ENCODE peak calls at places on chromosomes 16 and 17, in seven cellular contexts. Z is IMR-90; N is stimulated activated CD4-positive, alpha-beta T cell treated with anti-CD3 and anti-CD28 coated beads, Interleukin-2, amount 100 ng/mL, for 48 hours; F is stimulated activated CD8-positive, alpha-beta memory T cell treated with anti-CD3 and anti-CD28 coated beads, Interleukin-15, amount 100 ng/mL, for 24 hours; B is BJ; G is pancreas; R is keratinocyte. L is an unnamed sample.

GRCh38 chr16:8931864-8932263 is 31.8 kb downstream of the USP7 start:
- DNase-seq in R (no peak), B (no peak), N (peak; percentile 41), Z (peak; percentile 68), F (peak; percentile 18), G (no peak), L (peak; percentile 67)

GRCh38 chr16:3695610-3696369 is 21.5 kb downstream of the TRAP1 start:
- DNase-seq in F (no peak), B (no peak), G (peak; percentile 84), R (no peak), N (no peak), Z (no peak), L (no peak)

GRCh38 chr16:57667526-57668258 is 414 bp upstream of the ADGRG3 start:
- DNase-seq in G (peak; percentile 56), R (no peak), B (no peak), Z (peak; percentile 38), F (no peak), N (no peak), L (peak; percentile 59)

GRCh38 chr17:47703191-47703591 is 9.2 kb downstream of the TBKBP1 start:
- DNase-seq in R (no peak), B (no peak), F (no peak), N (no peak), G (peak; percentile 69), Z (no peak), L (no peak)

GRCh38 chr16:72198021-72198420 is 26.1 kb upstream of the PMFBP1 start:
- DNase-seq in Z (peak; percentile 80), B (peak; percentile 37), G (no peak), F (no peak), R (no peak), N (no peak), L (peak; percentile 80)

GRCh38 chr17:33750943-33751701 is 458.0 kb upstream of the ASIC2 start:
- DNase-seq in G (peak; percentile 84), B (peak; percentile 5), F (peak; percentile 50), N (peak; percentile 69), Z (peak; percentile 42), R (peak; percentile 7), L (peak; percentile 47)

GRCh38 chr17:63035271-63035670 is 69.2 kb downstream of the TANC2 start:
- DNase-seq in F (no peak), B (no peak), G (no peak), R (peak; percentile 30), N (no peak), Z (peak; percentile 90), L (no peak)

GRCh38 chr17:45338996-45339535 is 22.2 kb upstream of the MAP3K14 start:
- DNase-seq in R (no peak), Z (no peak), F (no peak), G (no peak), B (no peak), N (no peak), L (no peak)

GRCh38 chr16:9135797-9136196 is 44.4 kb downstream of the HAPSTR1 start:
- DNase-seq in G (no peak), N (no peak), F (no peak), R (no peak), Z (no peak), B (no peak), L (no peak)

GRCh38 chr17:29930399-29931010 is 477 bp upstream of the SSH2 start:
- DNase-seq in B (no peak), R (no peak), N (no peak), F (no peak), Z (peak; percentile 41), G (no peak), L (no peak)

GRCh38 chr16:11677451-11677951 is 9.2 kb downstream of the SNN start:
- DNase-seq in Z (peak; percentile 69), F (no peak), B (no peak), N (no peak), G (no peak), R (no peak), L (peak; percentile 22)

GRCh38 chr17:17712268-17712924 is 31.1 kb downstream of the RAI1 start:
- DNase-seq in Z (peak; percentile 97), B (peak; percentile 76), F (no peak), G (no peak), N (no peak), R (no peak), L (peak; percentile 100)

GRCh38 chr17:68526548-68526947 is 14.3 kb downstream of the PRKAR1A start:
- DNase-seq in R (no peak), G (no peak), B (no peak), N (no peak), Z (no peak), F (no peak), L (no peak)

GRCh38 chr16:17803625-17804410 is 333.1 kb upstream of the XYLT1 start:
- DNase-seq in Z (peak; percentile 97), B (peak; percentile 77), R (no peak), F (no peak), N (no peak), G (no peak), L (no peak)

GRCh38 chr16:26526633-26527032 is 540.1 kb upstream of the C16orf82 start:
- DNase-seq in G (no peak), R (no peak), F (no peak), N (no peak), B (no peak), Z (no peak), L (no peak)

GRCh38 chr17:78672880-78673371 is 95.7 kb upstream of the DNAH17 start:
- DNase-seq in G (no peak), Z (no peak), R (no peak), N (no peak), B (no peak), F (no peak), L (peak; percentile 13)

GRCh38 chr16:15907863-15908478 is 19.6 kb upstream of the CEP20 start:
- DNase-seq in R (no peak), G (no peak), B (no peak), N (peak; percentile 9), F (no peak), Z (peak; percentile 11), L (peak; percentile 34)

GRCh38 chr17:17149520-17150449 is 56.3 kb downstream of the PLD6 start:
- DNase-seq in N (no peak), F (no peak), B (no peak), Z (no peak), R (no peak), G (no peak), L (no peak)

GRCh38 chr16:64092284-64092683 is 1029.6 kb downstream of the CDH11 start:
- DNase-seq in N (no peak), R (no peak), Z (peak; percentile 65), F (no peak), G (no peak), B (peak; percentile 36), L (peak; percentile 56)

GRCh38 chr17:681738-682137 is 32.9 kb downstream of the VPS53 start:
- DNase-seq in Z (peak; percentile 87), G (no peak), B (peak; percentile 68), F (no peak), R (no peak), N (no peak), L (peak; percentile 30)

GRCh38 chr16:58492066-58492465 is 7.9 kb upstream of the NDRG4 start:
- DNase-seq in R (no peak), F (no peak), B (no peak), N (no peak), G (no peak), Z (no peak), L (no peak)

GRCh38 chr17:2418572-2418971 is 17.7 kb upstream of the MNT start:
- DNase-seq in N (no peak), Z (peak; percentile 70), R (no peak), B (no peak), G (peak; percentile 73), F (no peak), L (peak; percentile 57)

GRCh38 chr17:45814622-45815606 is 29.8 kb upstream of the SPPL2C start:
- DNase-seq in G (no peak), N (no peak), B (no peak), F (no peak), Z (no peak), R (no peak), L (no peak)

GRCh38 chr17:40311575-40311974 is 2.6 kb downstream of the RARA start:
- DNase-seq in Z (no peak), R (peak; percentile 66), N (no peak), F (no peak), B (no peak), G (peak; percentile 70), L (no peak)

GRCh38 chr17:20922128-20922670 is 120.6 kb downstream of the USP22 start:
- DNase-seq in Z (peak; percentile 52), G (no peak), R (no peak), B (no peak), F (no peak), N (no peak), L (peak; percentile 72)

GRCh38 chr16:17225551-17225950 is 245.2 kb downstream of the XYLT1 start:
- DNase-seq in G (no peak), B (no peak), Z (peak; percentile 13), F (no peak), R (no peak), N (no peak), L (no peak)

GRCh38 chr17:78327880-78328279 is 32.0 kb downstream of the SOCS3 start:
- DNase-seq in G (no peak), Z (no peak), N (no peak), F (no peak), B (no peak), R (no peak), L (no peak)

GRCh38 chr17:78442648-78443128 is 64.2 kb downstream of the PGS1 start:
- DNase-seq in B (no peak), R (no peak), F (no peak), Z (peak; percentile 88), G (peak; percentile 38), N (no peak), L (peak; percentile 56)

GRCh38 chr17:42677921-42678781 is 1.4 kb upstream of the PLEKHH3 start:
- DNase-seq in R (no peak), Z (peak; percentile 73), N (peak; percentile 74), F (no peak), B (no peak), G (peak; percentile 93), L (peak; percentile 90)

GRCh38 chr16:4361944-4362311 is 9.7 kb upstream of the VASN start:
- DNase-seq in F (no peak), N (no peak), Z (no peak), R (no peak), G (peak; percentile 66), B (no peak), L (no peak)

GRCh38 chr16:58502217-58502921 is 2.4 kb downstream of the NDRG4 start:
- DNase-seq in R (no peak), N (no peak), G (no peak), B (no peak), F (no peak), Z (no peak), L (no peak)

GRCh38 chr17:52148969-52149351 is 9.6 kb downstream of the CA10 start:
- DNase-seq in G (no peak), B (no peak), N (no peak), Z (no peak), F (no peak), R (no peak), L (peak; percentile 5)

GRCh38 chr17:62807812-62808575 is at the start of gene MARCHF10:
- DNase-seq in F (no peak), G (peak; percentile 73), N (peak; percentile 18), R (no peak), Z (no peak), B (no peak), L (no peak)

L was measured in mesenchymal stem cell.